ENCODE peak calls at places on chromosomes 3 and 15, in eight cellular contexts. D is cardiac muscle cell, I is PC-3, M is HCEC 1CT, R is lower lobe of right lung, V is body of pancreas, Z is hepatocyte, Q is GM13976. G is an unnamed sample.

GRCh38 chr3:178714971-178715832 is 179.0 kb downstream of the KCNMB2 start:
- DNase-seq in D (no peak), I (no peak), M (no peak), R (no peak), V (no peak), Z (no peak), Q (no peak), G (no peak)

GRCh38 chr3:169146866-169147245 is 516.7 kb downstream of the MECOM start:
- DNase-seq in D (no peak), I (peak), M (peak), R (no peak), V (no peak), Z (no peak), Q (peak), G (no peak)

GRCh38 chr15:78536134-78536533 is 4.1 kb upstream of the PSMA4 start:
- DNase-seq in D (peak), I (no peak), M (no peak), R (no peak), V (no peak), Z (no peak), Q (no peak), G (no peak)

GRCh38 chr3:34312684-34313083 is 514.3 kb downstream of the PDCD6IP start:
- DNase-seq in D (no peak), I (no peak), M (no peak), R (no peak), V (no peak), Z (no peak), Q (no peak), G (no peak)

GRCh38 chr3:3180421-3180820 is 930 bp upstream of the CRBN start:
- DNase-seq in D (no peak), I (peak), M (no peak), R (no peak), V (no peak), Z (no peak), Q (no peak), G (no peak)

GRCh38 chr3:71227344-71227743 is 356.2 kb downstream of the FOXP1 start:
- DNase-seq in D (no peak), I (no peak), M (no peak), R (no peak), V (no peak), Z (no peak), Q (no peak), G (peak)

GRCh38 chr15:66997212-66997611 is 68.2 kb upstream of the SMAD3 start:
- DNase-seq in D (peak), I (peak), M (peak), R (no peak), V (no peak), Z (no peak), Q (no peak), G (no peak)

GRCh38 chr3:64209866-64210609 is 15.2 kb downstream of the PRICKLE2 start:
- DNase-seq in D (peak), I (no peak), M (no peak), R (peak), V (peak), Z (no peak), Q (no peak), G (no peak)

GRCh38 chr15:98727115-98728040 is 79.0 kb downstream of the IGF1R start:
- DNase-seq in D (peak), I (peak), M (peak), R (peak), V (peak), Z (peak), Q (no peak), G (no peak)

GRCh38 chr15:101179341-101180153 is 72.3 kb downstream of the CHSY1 start:
- DNase-seq in D (no peak), I (no peak), M (peak), R (no peak), V (no peak), Z (no peak), Q (no peak), G (no peak)

GRCh38 chr15:100106732-100107131 is 235.0 kb downstream of the ADAMTS17 start:
- DNase-seq in D (peak), I (no peak), M (no peak), R (no peak), V (no peak), Z (no peak), Q (no peak), G (no peak)

GRCh38 chr3:196039359-196039758 is 42.5 kb downstream of the TFRC start:
- DNase-seq in D (no peak), I (no peak), M (no peak), R (no peak), V (no peak), Z (no peak), Q (no peak), G (no peak)

GRCh38 chr15:62164500-62165028 is 521 bp downstream of the C2CD4B start:
- DNase-seq in D (peak), I (no peak), M (no peak), R (peak), V (no peak), Z (peak), Q (no peak), G (no peak)

GRCh38 chr15:57149196-57149595 is 227.1 kb upstream of the CGNL1 start:
- DNase-seq in D (peak), I (no peak), M (peak), R (no peak), V (no peak), Z (peak), Q (no peak), G (no peak)

GRCh38 chr3:141308588-141309218 is 59.6 kb upstream of the ZBTB38 start:
- DNase-seq in D (peak), I (peak), M (peak), R (peak), V (peak), Z (peak), Q (no peak), G (no peak)

GRCh38 chr3:151816091-151816604 is 2.2 kb downstream of the AADAC start:
- DNase-seq in D (peak), I (peak), M (peak), R (no peak), V (peak), Z (peak), Q (no peak), G (no peak)

GRCh38 chr3:149224736-149225594 is 3.3 kb upstream of the CP start:
- DNase-seq in D (peak), I (peak), M (peak), R (no peak), V (peak), Z (peak), Q (peak), G (no peak)